ENCODE peak calls at places on chromosomes 1 and 21, in four cellular contexts. J is fibroblast of the aortic adventitia, F is GF-D8, P is NCI-H524. Q is an unnamed sample.

GRCh38 chr1:56125316-56125715 is 454.0 kb downstream of the PLPP3 start:
- DNase-seq in J (no peak), F (no peak), P (no peak), Q (no peak)

GRCh38 chr1:174965006-174965971 is 34.5 kb upstream of the CACYBP start:
- DNase-seq in J (peak), F (peak), P (no peak), Q (peak)

GRCh38 chr1:116764466-116764896 is 10.3 kb downstream of the CD2 start:
- DNase-seq in J (no peak), F (no peak), P (no peak), Q (no peak)

GRCh38 chr21:35578831-35579470 is 481.4 kb downstream of the SETD4 start:
- DNase-seq in J (peak), F (no peak), P (no peak), Q (no peak)

GRCh38 chr1:239550178-239550577 is 163.8 kb downstream of the CHRM3 start:
- DNase-seq in J (no peak), F (no peak), P (no peak), Q (no peak)

GRCh38 chr1:205947024-205947423 is 3.8 kb upstream of the SLC26A9 start:
- DNase-seq in J (no peak), F (no peak), P (no peak), Q (no peak)

GRCh38 chr21:38869946-38870345 is 64.2 kb downstream of the ETS2 start:
- DNase-seq in J (peak), F (no peak), P (no peak), Q (peak)

GRCh38 chr1:15786581-15786980 is 20.9 kb downstream of the UQCRHL start:
- DNase-seq in J (peak), F (no peak), P (no peak), Q (no peak)

Q was measured in fibroblast of gingiva.